ENCODE peak calls at places on chromosome 17, in nine cellular contexts. P is mammary epithelial cell, B is ovary, L is neural crest cell, G is cardiac fibroblast, J is colonic mucosa, N is GM12891, X is fibroblast of mammary gland, H is H54. O is an unnamed sample.
A peak's percentile ranks its signal among the peaks of the same experiment; 100 is the strongest.

GRCh38 chr17:79831367-79832210 is 7.7 kb downstream of the CBX4 start:
- DNase-seq in P (no peak), B (peak; percentile 81), L (peak; percentile 74), G (peak; percentile 55), J (peak; percentile 61), N (no peak), X (no peak), H (peak; percentile 80), O (no peak)

GRCh38 chr17:1413281-1413791 is 13.3 kb upstream of the YWHAE start:
- DNase-seq in P (peak; percentile 77), B (no peak), L (no peak), G (peak; percentile 89), J (peak; percentile 38), N (no peak), X (peak; percentile 94), H (peak; percentile 61), O (no peak)

GRCh38 chr17:80791758-80792284 is 199.8 kb upstream of the CHMP6 start:
- DNase-seq in P (peak; percentile 82), B (peak; percentile 58), L (no peak), G (peak; percentile 93), J (peak; percentile 60), N (no peak), X (peak; percentile 99), H (peak; percentile 87), O (peak; percentile 99)

GRCh38 chr17:77307479-77308198 is 166.9 kb downstream of the SEC14L1 start:
- DNase-seq in P (no peak), B (no peak), L (no peak), G (no peak), J (no peak), N (no peak), X (no peak), H (no peak), O (no peak)

GRCh38 chr17:37405955-37406634 is 541 bp downstream of the ACACA start:
- DNase-seq in P (peak; percentile 22), B (no peak), L (no peak), G (no peak), J (no peak), N (no peak), X (peak; percentile 12), H (no peak), O (no peak)

GRCh38 chr17:42441717-42442565 is 16.7 kb upstream of the ATP6V0A1 start:
- DNase-seq in P (no peak), B (no peak), L (no peak), G (no peak), J (peak; percentile 66), N (no peak), X (no peak), H (no peak), O (no peak)

GRCh38 chr17:19372866-19373505 is 5.3 kb upstream of the MAPK7 start:
- DNase-seq in P (no peak), B (no peak), L (no peak), G (no peak), J (no peak), N (no peak), X (no peak), H (no peak), O (no peak)

GRCh38 chr17:78391051-78391431 is 12.6 kb downstream of the PGS1 start:
- DNase-seq in P (no peak), B (no peak), L (no peak), G (no peak), J (no peak), N (no peak), X (no peak), H (no peak), O (no peak)

GRCh38 chr17:68892658-68893057 is 62.5 kb downstream of the ABCA8 start:
- DNase-seq in P (no peak), B (no peak), L (no peak), G (no peak), J (no peak), N (no peak), X (no peak), H (no peak), O (no peak)

GRCh38 chr17:1808649-1809048 is 21.1 kb downstream of the SMYD4 start:
- DNase-seq in P (no peak), B (no peak), L (no peak), G (no peak), J (no peak), N (no peak), X (no peak), H (no peak), O (no peak)

GRCh38 chr17:8175795-8176196 is 384 bp downstream of the TMEM107 start:
- DNase-seq in P (no peak), B (no peak), L (no peak), G (no peak), J (peak; percentile 49), N (no peak), X (no peak), H (no peak), O (no peak)

GRCh38 chr17:73104450-73104849 is 12.0 kb upstream of the SLC39A11 start:
- DNase-seq in P (no peak), B (no peak), L (no peak), G (no peak), J (no peak), N (no peak), X (no peak), H (no peak), O (no peak)

GRCh38 chr17:34375598-34375997 is 12.6 kb upstream of the CCL1 start:
- DNase-seq in P (no peak), B (no peak), L (no peak), G (no peak), J (no peak), N (no peak), X (no peak), H (no peak), O (no peak)

GRCh38 chr17:10845388-10845751 is 7.5 kb upstream of the PIRT start:
- DNase-seq in P (no peak), B (no peak), L (no peak), G (no peak), J (no peak), N (no peak), X (no peak), H (no peak), O (no peak)

GRCh38 chr17:58706351-58707140 is 14.1 kb downstream of the RAD51C start:
- DNase-seq in P (no peak), B (no peak), L (no peak), G (no peak), J (no peak), N (no peak), X (no peak), H (no peak), O (no peak)

GRCh38 chr17:64531955-64532371 is 25.2 kb downstream of the CEP95 start:
- DNase-seq in P (no peak), B (no peak), L (no peak), G (no peak), J (no peak), N (no peak), X (peak; percentile 41), H (no peak), O (no peak)

GRCh38 chr17:28488154-28488883 is 14.9 kb downstream of the SLC13A2 start:
- DNase-seq in P (no peak), B (no peak), L (no peak), G (no peak), J (no peak), N (no peak), X (no peak), H (no peak), O (no peak)

GRCh38 chr17:77693301-77693700 is 265.2 kb upstream of the TNRC6C start:
- DNase-seq in P (no peak), B (no peak), L (no peak), G (no peak), J (peak; percentile 12), N (no peak), X (no peak), H (no peak), O (no peak)

GRCh38 chr17:8152981-8153549 is 861 bp upstream of the PER1 start:
- DNase-seq in P (no peak), B (peak; percentile 62), L (no peak), G (no peak), J (no peak), N (no peak), X (no peak), H (no peak), O (no peak)

GRCh38 chr17:21164226-21165019 is 37.7 kb downstream of the DHRS7B start:
- DNase-seq in P (no peak), B (no peak), L (no peak), G (no peak), J (no peak), N (no peak), X (no peak), H (no peak), O (no peak)

GRCh38 chr17:31530391-31530990 is 139.0 kb downstream of the RAB11FIP4 start:
- DNase-seq in P (no peak), B (peak; percentile 71), L (no peak), G (peak; percentile 40), J (no peak), N (no peak), X (no peak), H (no peak), O (no peak)

GRCh38 chr17:63479495-63480184 is 2.8 kb downstream of the ACE start:
- DNase-seq in P (no peak), B (no peak), L (no peak), G (no peak), J (no peak), N (no peak), X (no peak), H (no peak), O (no peak)

GRCh38 chr17:37116802-37117201 is 168.0 kb downstream of the AATF start:
- DNase-seq in P (no peak), B (no peak), L (no peak), G (no peak), J (no peak), N (no peak), X (no peak), H (no peak), O (no peak)

O was measured in HCT116.